ENCODE peak calls at places on chromosomes 6 and 20, in ten cellular contexts. L is astrocyte of the spinal cord; V is upper lobe of right lung; J is frontal cortex; K is WERI-Rb-1; N is NCI-H510A treated with DMSO at 0.1 percent for 48 hours; W is stimulated activated naive CD4-positive, alpha-beta T cell; Z is NCI-H1105; O is stimulated activated CD8-positive, alpha-beta memory T cell treated with anti-CD3 and anti-CD28 coated beads, Interleukin-4, amount 100 ng/mL, for 4 hours; B is IMR-90. R is an unnamed sample.

GRCh38 chr6:13384966-13385365 is 56.6 kb upstream of the TBC1D7 start:
- DNase-seq in B (no peak), O (no peak), V (no peak), N (no peak), J (no peak), L (no peak), Z (no peak), K (no peak), W (no peak), R (no peak)

GRCh38 chr6:75315978-75316377 is 31.4 kb upstream of the TMEM30A start:
- DNase-seq in K (no peak), N (no peak), L (no peak), V (no peak), W (no peak), Z (no peak), J (no peak), O (no peak), B (no peak), R (no peak)

GRCh38 chr20:1718604-1719384 is 61.2 kb upstream of the SIRPG start:
- DNase-seq in O (no peak), K (no peak), V (no peak), Z (no peak), L (peak), W (no peak), B (peak), J (no peak), N (no peak), R (no peak)

GRCh38 chr6:56535626-56536025 is 107.1 kb downstream of the DST start:
- DNase-seq in N (no peak), W (no peak), K (no peak), Z (no peak), B (no peak), J (no peak), L (no peak), V (no peak), O (no peak), R (no peak)

GRCh38 chr20:64063389-64064144 is 569 bp downstream of the TCEA2 start:
- DNase-seq in W (no peak), Z (no peak), N (no peak), L (no peak), K (no peak), V (no peak), O (no peak), J (no peak), B (no peak), R (no peak)

GRCh38 chr6:3892613-3893012 is 43.4 kb downstream of the FAM50B start:
- DNase-seq in N (no peak), W (no peak), O (no peak), K (no peak), L (no peak), J (no peak), B (no peak), Z (no peak), V (no peak), R (no peak)

GRCh38 chr6:157211603-157212455 is 111.5 kb downstream of the TMEM242 start:
- DNase-seq in B (no peak), J (no peak), W (no peak), N (no peak), K (no peak), O (no peak), V (no peak), Z (no peak), L (no peak), R (no peak)

GRCh38 chr20:3759884-3760283 is 7.7 kb downstream of the ADISSP start:
- DNase-seq in B (no peak), J (no peak), O (no peak), L (no peak), N (no peak), V (no peak), Z (no peak), K (no peak), W (no peak), R (no peak)

GRCh38 chr6:109580519-109580918 is 97.5 kb upstream of the ZBTB24 start:
- DNase-seq in V (no peak), K (no peak), N (no peak), L (peak), J (no peak), W (no peak), Z (no peak), B (peak), O (no peak), R (no peak)

GRCh38 chr20:31835977-31836852 is 9.2 kb downstream of the FOXS1 start:
- DNase-seq in W (no peak), J (peak), L (peak), O (no peak), N (no peak), B (peak), Z (no peak), K (peak), V (peak), R (peak)

GRCh38 chr20:31698803-31699718 is 23.6 kb downstream of the BCL2L1 start:
- DNase-seq in O (no peak), Z (peak), J (peak), W (no peak), K (peak), N (peak), V (no peak), L (peak), B (peak), R (peak)

GRCh38 chr20:3413393-3413889 is 6.0 kb upstream of the DNAAF9 start:
- DNase-seq in L (no peak), V (no peak), Z (no peak), J (no peak), W (no peak), B (no peak), N (no peak), K (no peak), O (no peak), R (no peak)

GRCh38 chr6:23591761-23592160 is 534.3 kb upstream of the NRSN1 start:
- DNase-seq in Z (no peak), L (no peak), O (no peak), V (no peak), N (no peak), J (no peak), B (no peak), W (no peak), K (no peak), R (no peak)

GRCh38 chr6:148525453-148525852 is 182.8 kb downstream of the SASH1 start:
- DNase-seq in B (peak), O (no peak), W (no peak), Z (no peak), N (no peak), V (no peak), J (no peak), K (no peak), L (peak), R (no peak)

GRCh38 chr6:38990475-38990874 is 58.1 kb upstream of the GLP1R start:
- DNase-seq in N (no peak), Z (no peak), J (no peak), K (no peak), O (no peak), W (no peak), V (no peak), L (no peak), B (no peak), R (no peak)

GRCh38 chr6:164085552-164086325 is 671.2 kb downstream of the QKI start:
- DNase-seq in V (no peak), W (no peak), L (peak), B (no peak), Z (no peak), N (no peak), J (peak), K (no peak), O (no peak), R (no peak)

GRCh38 chr6:94751641-94752329 is 825.5 kb upstream of the MANEA start:
- DNase-seq in B (no peak), Z (no peak), L (peak), K (no peak), J (no peak), N (no peak), W (no peak), V (no peak), O (no peak), R (no peak)

GRCh38 chr20:45358282-45359068 is 4.5 kb upstream of the SYS1 start:
- DNase-seq in O (no peak), J (no peak), B (peak), W (no peak), N (peak), V (peak), L (peak), K (no peak), Z (no peak), R (no peak)

GRCh38 chr20:50593005-50593335 is 82.8 kb downstream of the PTPN1 start:
- DNase-seq in B (no peak), J (no peak), K (no peak), V (no peak), W (no peak), Z (no peak), L (no peak), O (no peak), N (no peak), R (no peak)

GRCh38 chr20:10729785-10730184 is 56.0 kb upstream of the JAG1 start:
- DNase-seq in O (no peak), W (no peak), Z (no peak), K (no peak), L (no peak), N (no peak), V (no peak), B (no peak), J (no peak), R (no peak)

GRCh38 chr6:3453410-3453809 is 3.4 kb downstream of the SLC22A23 start:
- DNase-seq in J (peak), V (no peak), B (no peak), N (no peak), O (no peak), Z (no peak), W (no peak), L (no peak), K (no peak), R (no peak)

GRCh38 chr6:142796571-142796970 is 148.4 kb downstream of the HIVEP2 start:
- DNase-seq in O (no peak), K (no peak), V (no peak), N (peak), B (peak), J (no peak), L (peak), Z (peak), W (no peak), R (no peak)

GRCh38 chr6:44245912-44246662 is 814 bp upstream of the HSP90AB1 start:
- DNase-seq in O (peak), N (peak), K (peak), W (peak), Z (peak), L (peak), J (peak), V (peak), B (peak), R (peak)

GRCh38 chr6:4780360-4780812 is 4.2 kb downstream of the CDYL start:
- DNase-seq in B (peak), Z (no peak), V (no peak), L (peak), O (no peak), K (peak), J (no peak), W (no peak), N (no peak), R (no peak)

GRCh38 chr20:62472020-62472342 is 3.8 kb downstream of the GATA5 start:
- DNase-seq in N (no peak), B (no peak), V (no peak), L (no peak), Z (no peak), W (no peak), K (no peak), O (no peak), J (no peak), R (no peak)

GRCh38 chr20:39264506-39265172 is 302.5 kb downstream of the DHX35 start:
- DNase-seq in L (peak), Z (peak), N (peak), B (peak), W (peak), O (no peak), V (no peak), J (peak), K (peak), R (peak)

GRCh38 chr6:128208078-128208477 is 307.2 kb upstream of the THEMIS start:
- DNase-seq in Z (no peak), N (no peak), B (peak), J (no peak), W (no peak), K (no peak), O (no peak), V (no peak), L (peak), R (no peak)

GRCh38 chr20:14902432-14903089 is 565.1 kb upstream of the FLRT3 start:
- DNase-seq in N (no peak), B (no peak), W (no peak), L (no peak), J (no peak), V (no peak), K (no peak), O (no peak), Z (no peak), R (no peak)

GRCh38 chr6:105603779-105604592 is 201.1 kb upstream of the PREP start:
- DNase-seq in Z (no peak), K (no peak), L (peak), J (no peak), N (no peak), O (no peak), W (no peak), B (peak), V (no peak), R (no peak)

GRCh38 chr6:151704383-151704782 is 103.1 kb upstream of the ESR1 start:
- DNase-seq in K (no peak), O (no peak), V (no peak), W (no peak), L (no peak), B (no peak), N (no peak), Z (no peak), J (no peak), R (no peak)

GRCh38 chr6:128158496-128158895 is 257.6 kb upstream of the THEMIS start:
- DNase-seq in K (no peak), V (no peak), L (peak), J (no peak), N (no peak), W (no peak), B (peak), O (no peak), Z (no peak), R (no peak)

GRCh38 chr6:140806431-140806830 is 1326.3 kb upstream of the GJE1 start:
- DNase-seq in K (no peak), W (no peak), V (no peak), Z (no peak), N (no peak), B (peak), J (no peak), L (no peak), O (no peak), R (no peak)

GRCh38 chr6:161246725-161247124 is 27.1 kb downstream of the AGPAT4 start:
- DNase-seq in O (no peak), W (no peak), J (no peak), V (no peak), B (peak), Z (no peak), N (no peak), K (no peak), L (no peak), R (no peak)

GRCh38 chr6:41767112-41767946 is 12.4 kb downstream of the FRS3 start:
- DNase-seq in L (peak), J (no peak), W (no peak), O (no peak), V (peak), B (peak), K (no peak), N (peak), Z (no peak), R (no peak)

GRCh38 chr6:116954938-116955337 is 77.9 kb downstream of the RFX6 start:
- DNase-seq in B (no peak), J (no peak), V (no peak), O (no peak), N (no peak), W (no peak), Z (no peak), L (no peak), K (no peak), R (no peak)

GRCh38 chr20:2767768-2768631 is 32.4 kb downstream of the CPXM1 start:
- DNase-seq in K (no peak), Z (no peak), B (peak), W (no peak), N (no peak), O (no peak), J (no peak), V (peak), L (peak), R (no peak)

GRCh38 chr6:144581807-144582537 is 296.8 kb downstream of the UTRN start:
- DNase-seq in V (no peak), Z (peak), J (no peak), W (peak), B (peak), K (peak), N (no peak), O (no peak), L (peak), R (peak)

GRCh38 chr20:40997116-40997515 is 31.5 kb upstream of the TOP1 start:
- DNase-seq in J (no peak), L (peak), V (no peak), B (no peak), Z (no peak), K (no peak), O (no peak), W (no peak), N (peak), R (peak)

GRCh38 chr6:155493694-155494143 is 38.1 kb upstream of the NOX3 start:
- DNase-seq in K (peak), N (no peak), J (no peak), V (no peak), O (no peak), L (peak), W (no peak), B (peak), Z (no peak), R (no peak)

R was measured in SHP77 treated with DMSO at 0.1 percent for 48 hours.